ENCODE peak calls at places on chromosomes 7 and 10, in ten cellular contexts. One of them, this sample, is unnamed.

GRCh38 chr7:84658286-84658685 is 463.7 kb upstream of the SEMA3A start:
- DNase-seq in ovary: no peak
- DNase-seq in BE2C: no peak
- DNase-seq in uterus: no peak
- DNase-seq in OCI-LY7: no peak
- DNase-seq in hepatocyte: no peak
- DNase-seq in PC-3: no peak
- DNase-seq in lower lobe of right lung: no peak
- DNase-seq in colonic mucosa: no peak
- DNase-seq in esophagus squamous epithelium: no peak
- DNase-seq in this sample: no peak

GRCh38 chr10:62870866-62871265 is 54.7 kb upstream of the EGR2 start:
- DNase-seq in ovary: no peak
- DNase-seq in BE2C: no peak
- DNase-seq in uterus: no peak
- DNase-seq in OCI-LY7: no peak
- DNase-seq in hepatocyte: no peak
- DNase-seq in PC-3: no peak
- DNase-seq in lower lobe of right lung: no peak
- DNase-seq in colonic mucosa: no peak
- DNase-seq in esophagus squamous epithelium: no peak
- DNase-seq in this sample: no peak

GRCh38 chr7:111011500-111011899 is 79.4 kb upstream of the LRRN3 start:
- DNase-seq in ovary: no peak
- DNase-seq in BE2C: no peak
- DNase-seq in uterus: no peak
- DNase-seq in OCI-LY7: no peak
- DNase-seq in hepatocyte: no peak
- DNase-seq in PC-3: peak; percentile 16
- DNase-seq in lower lobe of right lung: no peak
- DNase-seq in colonic mucosa: no peak
- DNase-seq in esophagus squamous epithelium: no peak
- DNase-seq in this sample: no peak

GRCh38 chr10:92218569-92218968 is 72.3 kb downstream of the CPEB3 start:
- DNase-seq in ovary: no peak
- DNase-seq in BE2C: no peak
- DNase-seq in uterus: no peak
- DNase-seq in OCI-LY7: no peak
- DNase-seq in hepatocyte: no peak
- DNase-seq in PC-3: no peak
- DNase-seq in lower lobe of right lung: no peak
- DNase-seq in colonic mucosa: no peak
- DNase-seq in esophagus squamous epithelium: no peak
- DNase-seq in this sample: no peak

GRCh38 chr7:55172161-55172560 is 153.3 kb downstream of the EGFR start:
- DNase-seq in ovary: no peak
- DNase-seq in BE2C: no peak
- DNase-seq in uterus: no peak
- DNase-seq in OCI-LY7: no peak
- DNase-seq in hepatocyte: no peak
- DNase-seq in PC-3: no peak
- DNase-seq in lower lobe of right lung: no peak
- DNase-seq in colonic mucosa: no peak
- DNase-seq in esophagus squamous epithelium: no peak
- DNase-seq in this sample: no peak

GRCh38 chr7:128347573-128348147 is 4.0 kb upstream of the RBM28 start:
- DNase-seq in ovary: no peak
- DNase-seq in BE2C: peak; percentile 90
- DNase-seq in uterus: no peak
- DNase-seq in OCI-LY7: peak; percentile 49
- DNase-seq in hepatocyte: peak; percentile 58
- DNase-seq in PC-3: peak; percentile 73
- DNase-seq in lower lobe of right lung: peak; percentile 54
- DNase-seq in colonic mucosa: no peak
- DNase-seq in esophagus squamous epithelium: no peak
- DNase-seq in this sample: peak; percentile 78

GRCh38 chr7:66886152-66886551 is 34.9 kb upstream of the TMEM248 start:
- DNase-seq in ovary: no peak
- DNase-seq in BE2C: no peak
- DNase-seq in uterus: no peak
- DNase-seq in OCI-LY7: no peak
- DNase-seq in hepatocyte: no peak
- DNase-seq in PC-3: no peak
- DNase-seq in lower lobe of right lung: no peak
- DNase-seq in colonic mucosa: no peak
- DNase-seq in esophagus squamous epithelium: no peak
- DNase-seq in this sample: no peak

GRCh38 chr7:120920588-120920987 is 30.0 kb upstream of the ING3 start:
- DNase-seq in ovary: no peak
- DNase-seq in BE2C: no peak
- DNase-seq in uterus: no peak
- DNase-seq in OCI-LY7: no peak
- DNase-seq in hepatocyte: no peak
- DNase-seq in PC-3: no peak
- DNase-seq in lower lobe of right lung: no peak
- DNase-seq in colonic mucosa: no peak
- DNase-seq in esophagus squamous epithelium: no peak
- DNase-seq in this sample: no peak

GRCh38 chr7:36591643-36592042 is 132.7 kb downstream of the AOAH start:
- DNase-seq in ovary: no peak
- DNase-seq in BE2C: no peak
- DNase-seq in uterus: no peak
- DNase-seq in OCI-LY7: no peak
- DNase-seq in hepatocyte: no peak
- DNase-seq in PC-3: no peak
- DNase-seq in lower lobe of right lung: no peak
- DNase-seq in colonic mucosa: no peak
- DNase-seq in esophagus squamous epithelium: no peak
- DNase-seq in this sample: no peak

GRCh38 chr10:86310291-86310690 is 56.3 kb downstream of the GRID1 start:
- DNase-seq in ovary: no peak
- DNase-seq in BE2C: no peak
- DNase-seq in uterus: no peak
- DNase-seq in OCI-LY7: no peak
- DNase-seq in hepatocyte: no peak
- DNase-seq in PC-3: no peak
- DNase-seq in lower lobe of right lung: no peak
- DNase-seq in colonic mucosa: no peak
- DNase-seq in esophagus squamous epithelium: no peak
- DNase-seq in this sample: peak; percentile 7

GRCh38 chr10:119408969-119409371 is 133.5 kb downstream of the RGS10 start:
- DNase-seq in ovary: peak; percentile 44
- DNase-seq in BE2C: no peak
- DNase-seq in uterus: peak; percentile 42
- DNase-seq in OCI-LY7: no peak
- DNase-seq in hepatocyte: no peak
- DNase-seq in PC-3: no peak
- DNase-seq in lower lobe of right lung: no peak
- DNase-seq in colonic mucosa: no peak
- DNase-seq in esophagus squamous epithelium: no peak
- DNase-seq in this sample: no peak

GRCh38 chr10:101961591-101962498 is 94.1 kb downstream of the ARMH3 start:
- DNase-seq in ovary: peak; percentile 12
- DNase-seq in BE2C: no peak
- DNase-seq in uterus: no peak
- DNase-seq in OCI-LY7: no peak
- DNase-seq in hepatocyte: peak; percentile 8
- DNase-seq in PC-3: peak; percentile 43
- DNase-seq in lower lobe of right lung: no peak
- DNase-seq in colonic mucosa: no peak
- DNase-seq in esophagus squamous epithelium: no peak
- DNase-seq in this sample: no peak

GRCh38 chr10:22849077-22849810 is 78.6 kb upstream of the ARMC3 start:
- DNase-seq in ovary: no peak
- DNase-seq in BE2C: no peak
- DNase-seq in uterus: peak; percentile 71
- DNase-seq in OCI-LY7: no peak
- DNase-seq in hepatocyte: peak; percentile 36
- DNase-seq in PC-3: no peak
- DNase-seq in lower lobe of right lung: peak; percentile 77
- DNase-seq in colonic mucosa: peak; percentile 20
- DNase-seq in esophagus squamous epithelium: no peak
- DNase-seq in this sample: no peak

GRCh38 chr7:43148161-43148731 is 35.8 kb downstream of the HECW1 start:
- DNase-seq in ovary: no peak
- DNase-seq in BE2C: no peak
- DNase-seq in uterus: no peak
- DNase-seq in OCI-LY7: no peak
- DNase-seq in hepatocyte: no peak
- DNase-seq in PC-3: peak; percentile 27
- DNase-seq in lower lobe of right lung: no peak
- DNase-seq in colonic mucosa: no peak
- DNase-seq in esophagus squamous epithelium: no peak
- DNase-seq in this sample: peak; percentile 41

GRCh38 chr10:99979066-99979685 is 30.6 kb downstream of the DNMBP start:
- DNase-seq in ovary: no peak
- DNase-seq in BE2C: no peak
- DNase-seq in uterus: no peak
- DNase-seq in OCI-LY7: no peak
- DNase-seq in hepatocyte: no peak
- DNase-seq in PC-3: no peak
- DNase-seq in lower lobe of right lung: no peak
- DNase-seq in colonic mucosa: no peak
- DNase-seq in esophagus squamous epithelium: no peak
- DNase-seq in this sample: no peak

GRCh38 chr7:2802504-2803341 is 41.4 kb downstream of the GNA12 start:
- DNase-seq in ovary: no peak
- DNase-seq in BE2C: no peak
- DNase-seq in uterus: no peak
- DNase-seq in OCI-LY7: no peak
- DNase-seq in hepatocyte: peak; percentile 38
- DNase-seq in PC-3: peak; percentile 87
- DNase-seq in lower lobe of right lung: no peak
- DNase-seq in colonic mucosa: no peak
- DNase-seq in esophagus squamous epithelium: no peak
- DNase-seq in this sample: no peak

GRCh38 chr7:113267885-113268284 is 149.5 kb upstream of the SMIM30 start:
- DNase-seq in ovary: no peak
- DNase-seq in BE2C: no peak
- DNase-seq in uterus: no peak
- DNase-seq in OCI-LY7: no peak
- DNase-seq in hepatocyte: no peak
- DNase-seq in PC-3: peak; percentile 46
- DNase-seq in lower lobe of right lung: no peak
- DNase-seq in colonic mucosa: no peak
- DNase-seq in esophagus squamous epithelium: no peak
- DNase-seq in this sample: no peak

GRCh38 chr7:4734587-4735365 is 40.6 kb upstream of the AP5Z1 start:
- DNase-seq in ovary: no peak
- DNase-seq in BE2C: no peak
- DNase-seq in uterus: no peak
- DNase-seq in OCI-LY7: no peak
- DNase-seq in hepatocyte: no peak
- DNase-seq in PC-3: no peak
- DNase-seq in lower lobe of right lung: no peak
- DNase-seq in colonic mucosa: no peak
- DNase-seq in esophagus squamous epithelium: no peak
- DNase-seq in this sample: no peak
- H3K4me1 ChIP-seq in ovary: peaks cover 10% of the 10 kb centered on the region
- H3K4me1 ChIP-seq in BE2C: peaks cover 11% of the 10 kb centered on the region
- H3K4me1 ChIP-seq in uterus: no peaks in the 10 kb centered on the region
- H3K4me1 ChIP-seq in OCI-LY7: no peaks in the 10 kb centered on the region
- H3K4me1 ChIP-seq in hepatocyte: peaks cover 16% of the 10 kb centered on the region
- H3K4me1 ChIP-seq in PC-3: peaks cover 3% of the 10 kb centered on the region
- H3K4me1 ChIP-seq in lower lobe of right lung: peaks cover 32% of the 10 kb centered on the region
- H3K4me1 ChIP-seq in colonic mucosa: no peaks in the 10 kb centered on the region
- H3K4me1 ChIP-seq in esophagus squamous epithelium: peaks cover 6% of the 10 kb centered on the region
- H3K4me1 ChIP-seq in this sample: peaks cover 15% of the 10 kb centered on the region

GRCh38 chr10:18164093-18164492 is 23.9 kb downstream of the CACNB2 start:
- DNase-seq in ovary: no peak
- DNase-seq in BE2C: no peak
- DNase-seq in uterus: no peak
- DNase-seq in OCI-LY7: no peak
- DNase-seq in hepatocyte: no peak
- DNase-seq in PC-3: peak; percentile 19
- DNase-seq in lower lobe of right lung: no peak
- DNase-seq in colonic mucosa: no peak
- DNase-seq in esophagus squamous epithelium: no peak
- DNase-seq in this sample: no peak
- TF ChIP-seq CTCF in ovary: no peak
- TF ChIP-seq CTCF in BE2C: no peak
- TF ChIP-seq CTCF in uterus: no peak
- TF ChIP-seq CTCF in OCI-LY7: no peak
- TF ChIP-seq CTCF in hepatocyte: no peak
- TF ChIP-seq CTCF in PC-3: no peak
- TF ChIP-seq CTCF in lower lobe of right lung: no peak
- TF ChIP-seq CTCF in colonic mucosa: no peak
- TF ChIP-seq CTCF in esophagus squamous epithelium: no peak
- TF ChIP-seq CTCF in this sample: no peak

GRCh38 chr7:92697414-92697813 is 107.2 kb upstream of the FAM133B start:
- DNase-seq in ovary: no peak
- DNase-seq in BE2C: no peak
- DNase-seq in uterus: no peak
- DNase-seq in OCI-LY7: no peak
- DNase-seq in hepatocyte: no peak
- DNase-seq in PC-3: no peak
- DNase-seq in lower lobe of right lung: no peak
- DNase-seq in colonic mucosa: no peak
- DNase-seq in esophagus squamous epithelium: no peak
- DNase-seq in this sample: no peak

GRCh38 chr7:92698237-92698841 is 108.1 kb upstream of the FAM133B start:
- DNase-seq in ovary: no peak
- DNase-seq in BE2C: peak; percentile 67
- DNase-seq in uterus: peak; percentile 37
- DNase-seq in OCI-LY7: no peak
- DNase-seq in hepatocyte: peak; percentile 49
- DNase-seq in PC-3: no peak
- DNase-seq in lower lobe of right lung: no peak
- DNase-seq in colonic mucosa: peak; percentile 56
- DNase-seq in esophagus squamous epithelium: no peak
- DNase-seq in this sample: no peak

GRCh38 chr7:92697012-92697411 is 106.8 kb upstream of the FAM133B start:
- DNase-seq in ovary: no peak
- DNase-seq in BE2C: no peak
- DNase-seq in uterus: no peak
- DNase-seq in OCI-LY7: no peak
- DNase-seq in hepatocyte: no peak
- DNase-seq in PC-3: no peak
- DNase-seq in lower lobe of right lung: no peak
- DNase-seq in colonic mucosa: no peak
- DNase-seq in esophagus squamous epithelium: no peak
- DNase-seq in this sample: no peak

GRCh38 chr7:92695308-92696261 is 105.4 kb upstream of the FAM133B start:
- DNase-seq in ovary: peak; percentile 40
- DNase-seq in BE2C: peak; percentile 56
- DNase-seq in uterus: peak; percentile 38
- DNase-seq in OCI-LY7: no peak
- DNase-seq in hepatocyte: peak; percentile 87
- DNase-seq in PC-3: peak; percentile 61
- DNase-seq in lower lobe of right lung: peak; percentile 40
- DNase-seq in colonic mucosa: peak; percentile 95
- DNase-seq in esophagus squamous epithelium: no peak
- DNase-seq in this sample: peak; percentile 84

GRCh38 chr7:92696584-92696983 is 106.4 kb upstream of the FAM133B start:
- DNase-seq in ovary: no peak
- DNase-seq in BE2C: no peak
- DNase-seq in uterus: no peak
- DNase-seq in OCI-LY7: no peak
- DNase-seq in hepatocyte: no peak
- DNase-seq in PC-3: no peak
- DNase-seq in lower lobe of right lung: no peak
- DNase-seq in colonic mucosa: no peak
- DNase-seq in esophagus squamous epithelium: no peak
- DNase-seq in this sample: no peak
- H3K4me3 ChIP-seq in ovary: no peak overlapping the region
- H3K4me3 ChIP-seq in BE2C: no peak overlapping the region
- H3K4me3 ChIP-seq in uterus: no peak overlapping the region
- H3K4me3 ChIP-seq in OCI-LY7: no peak overlapping the region
- H3K4me3 ChIP-seq in hepatocyte: no peak overlapping the region
- H3K4me3 ChIP-seq in PC-3: no peak overlapping the region
- H3K4me3 ChIP-seq in lower lobe of right lung: no peak overlapping the region
- H3K4me3 ChIP-seq in colonic mucosa: no peak overlapping the region
- H3K4me3 ChIP-seq in esophagus squamous epithelium: no peak overlapping the region
- H3K4me3 ChIP-seq in this sample: peak overlapping the region; percentile 85

GRCh38 chr10:131975796-131976195 is 5.9 kb downstream of the BNIP3 start:
- DNase-seq in ovary: no peak
- DNase-seq in BE2C: no peak
- DNase-seq in uterus: no peak
- DNase-seq in OCI-LY7: no peak
- DNase-seq in hepatocyte: no peak
- DNase-seq in PC-3: no peak
- DNase-seq in lower lobe of right lung: no peak
- DNase-seq in colonic mucosa: no peak
- DNase-seq in esophagus squamous epithelium: no peak
- DNase-seq in this sample: no peak
- H3K4me1 ChIP-seq in ovary: peaks cover 10% of the 10 kb centered on the region
- H3K4me1 ChIP-seq in BE2C: peaks cover 14% of the 10 kb centered on the region
- H3K4me1 ChIP-seq in uterus: peaks cover 8% of the 10 kb centered on the region
- H3K4me1 ChIP-seq in OCI-LY7: peaks cover 17% of the 10 kb centered on the region
- H3K4me1 ChIP-seq in hepatocyte: peaks cover 4% of the 10 kb centered on the region
- H3K4me1 ChIP-seq in PC-3: peaks cover 18% of the 10 kb centered on the region
- H3K4me1 ChIP-seq in lower lobe of right lung: peaks cover 44% of the 10 kb centered on the region
- H3K4me1 ChIP-seq in colonic mucosa: peaks cover 12% of the 10 kb centered on the region
- H3K4me1 ChIP-seq in esophagus squamous epithelium: peaks cover 9% of the 10 kb centered on the region
- H3K4me1 ChIP-seq in this sample: no peaks in the 10 kb centered on the region